ENCODE peak calls at places on chromosomes 16 and 17, in six cellular contexts. E is colonic mucosa, L is astrocyte of the cerebellum, I is fibroblast of lung, D is spleen, S is heart right ventricle. P is an unnamed sample.

GRCh38 chr17:1347681-1348318 is 52.2 kb downstream of the YWHAE start:
- DNase-seq in E (peak), L (no peak), I (peak), D (peak), S (no peak), P (no peak)

GRCh38 chr17:77042688-77043330 is 98.0 kb upstream of the SEC14L1 start:
- DNase-seq in E (no peak), L (no peak), I (no peak), D (no peak), S (no peak), P (no peak)

GRCh38 chr16:5234295-5235050 is 136.9 kb upstream of the EEF2KMT start:
- DNase-seq in E (no peak), L (no peak), I (no peak), D (no peak), S (no peak), P (no peak)

GRCh38 chr17:43936434-43936833 is 5.8 kb downstream of the PPY start:
- DNase-seq in E (no peak), L (no peak), I (no peak), D (no peak), S (no peak), P (no peak)

GRCh38 chr17:14428640-14429029 is 127.8 kb downstream of the HS3ST3B1 start:
- DNase-seq in E (no peak), L (no peak), I (no peak), D (peak), S (no peak), P (no peak)

GRCh38 chr17:74935048-74935447 is 650 bp upstream of the OTOP3 start:
- DNase-seq in E (no peak), L (no peak), I (no peak), D (no peak), S (no peak), P (no peak)

GRCh38 chr16:53456625-53457024 is 22.4 kb downstream of the RBL2 start:
- DNase-seq in E (no peak), L (no peak), I (no peak), D (no peak), S (no peak), P (peak)

GRCh38 chr17:52024296-52024870 is 134.1 kb downstream of the CA10 start:
- DNase-seq in E (no peak), L (no peak), I (no peak), D (no peak), S (no peak), P (no peak)

GRCh38 chr16:73713301-73713700 is 583.3 kb upstream of the PSMD7 start:
- DNase-seq in E (no peak), L (no peak), I (peak), D (no peak), S (no peak), P (no peak)

GRCh38 chr16:73710526-73710925 is 586.1 kb upstream of the PSMD7 start:
- DNase-seq in E (no peak), L (no peak), I (no peak), D (no peak), S (no peak), P (no peak)

GRCh38 chr16:73714976-73715375 is 581.6 kb upstream of the PSMD7 start:
- DNase-seq in E (no peak), L (no peak), I (no peak), D (no peak), S (no peak), P (no peak)

GRCh38 chr16:73711441-73712080 is 585.1 kb upstream of the PSMD7 start:
- DNase-seq in E (no peak), L (no peak), I (no peak), D (no peak), S (no peak), P (no peak)

GRCh38 chr16:73713817-73714495 is 582.7 kb upstream of the PSMD7 start:
- DNase-seq in E (peak), L (no peak), I (peak), D (no peak), S (peak), P (no peak)
- TF ChIP-seq CTCF in E (peak), L (peak), I (peak), D (peak), S (peak), P (no peak)

GRCh38 chr17:7992516-7992915 is 9.9 kb upstream of the GUCY2D start:
- DNase-seq in E (no peak), L (peak), I (no peak), D (no peak), S (no peak), P (no peak)

GRCh38 chr17:7993972-7994589 is 8.3 kb upstream of the GUCY2D start:
- DNase-seq in E (no peak), L (no peak), I (no peak), D (no peak), S (no peak), P (no peak)

GRCh38 chr17:8001976-8002645 is at the start of gene GUCY2D:
- DNase-seq in E (no peak), L (no peak), I (no peak), D (peak), S (no peak), P (peak)

GRCh38 chr17:7992924-7993323 is 9.5 kb upstream of the GUCY2D start:
- DNase-seq in E (no peak), L (no peak), I (no peak), D (no peak), S (no peak), P (no peak)

GRCh38 chr17:7997186-7997585 is 5.2 kb upstream of the GUCY2D start:
- DNase-seq in E (peak), L (no peak), I (peak), D (peak), S (peak), P (no peak)
- TF ChIP-seq CTCF in E (no peak), L (peak), I (no peak), D (no peak), S (peak), P (peak)

GRCh38 chr16:64452446-64452845 is 669.4 kb downstream of the CDH11 start:
- DNase-seq in E (no peak), L (no peak), I (no peak), D (no peak), S (no peak), P (no peak)

GRCh38 chr16:64453643-64454042 is 668.2 kb downstream of the CDH11 start:
- DNase-seq in E (no peak), L (no peak), I (no peak), D (no peak), S (no peak), P (no peak)

GRCh38 chr16:64459402-64459801 is 662.5 kb downstream of the CDH11 start:
- DNase-seq in E (no peak), L (no peak), I (no peak), D (no peak), S (no peak), P (no peak)

GRCh38 chr16:64459821-64460220 is 662.0 kb downstream of the CDH11 start:
- DNase-seq in E (no peak), L (peak), I (peak), D (no peak), S (no peak), P (no peak)

GRCh38 chr16:64455275-64455674 is 666.6 kb downstream of the CDH11 start:
- DNase-seq in E (no peak), L (no peak), I (peak), D (no peak), S (no peak), P (no peak)
- TF ChIP-seq CTCF in E (no peak), L (peak), I (no peak), D (no peak), S (peak), P (no peak)

DNA sequence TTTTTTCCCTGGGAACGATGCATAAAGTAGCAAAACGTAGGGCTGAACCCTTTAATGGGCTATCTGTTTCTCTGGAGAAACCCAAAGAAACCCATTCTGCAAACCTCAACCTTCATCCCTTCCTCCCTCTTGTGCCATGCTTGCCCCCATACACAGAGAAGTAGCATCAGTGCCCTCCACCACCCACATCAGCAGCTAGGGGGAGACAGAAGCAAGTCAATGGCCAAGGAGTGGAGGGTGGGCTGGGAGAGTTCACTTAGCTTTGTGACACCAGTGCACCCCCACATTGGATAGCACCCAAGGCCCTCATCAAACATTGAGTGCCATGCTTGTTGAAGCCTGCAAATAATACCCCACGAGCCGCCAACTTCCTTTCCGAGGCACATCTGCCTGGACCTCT is 282.4 kb downstream of the ABCC12 start:
- DNase-seq in E (no peak), L (no peak), I (no peak), D (no peak), S (no peak), P (peak)
- TF ChIP-seq CTCF in E (no peak), L (no peak), I (no peak), D (no peak), S (no peak), P (peak)

DNA sequence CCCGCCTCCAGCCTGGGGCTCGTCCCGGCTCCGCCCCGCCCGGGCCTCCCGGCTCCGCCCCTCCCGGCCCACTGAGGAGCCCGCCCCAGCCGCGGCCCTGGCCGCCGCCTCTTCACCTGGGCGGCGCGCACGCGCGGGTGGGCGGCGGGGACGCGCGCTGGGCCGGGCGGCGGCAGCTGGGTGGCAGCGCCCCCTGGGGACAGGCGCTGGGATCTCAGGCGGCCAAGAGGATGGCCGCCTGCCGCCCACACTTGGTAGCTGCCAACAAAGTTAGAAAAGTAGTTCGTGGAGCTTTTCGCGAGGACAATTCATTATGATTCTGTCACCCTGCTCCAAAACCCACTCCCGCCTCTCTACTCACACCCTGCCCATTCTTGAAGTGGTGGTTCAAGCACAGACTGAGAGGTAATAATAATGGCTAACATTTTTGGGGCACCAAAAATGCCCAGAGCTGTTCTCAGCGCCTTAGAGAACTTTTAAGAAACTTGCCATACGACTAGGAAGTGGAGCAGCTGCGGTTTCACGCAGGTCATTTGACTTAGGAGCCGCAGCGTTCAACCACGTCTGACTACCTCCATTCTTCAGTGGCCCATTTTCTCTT is 340 bp upstream of the MYO1D start:
- DNase-seq in E (peak), L (peak), I (peak), D (peak), S (peak), P (peak)
- TF ChIP-seq CTCF in E (peak), L (peak), I (peak), D (peak), S (peak), P (peak)